ENCODE peak calls at places on chromosomes 3 and 15, in eight cellular contexts. S is WTC11; Z is EL; R is activated T-helper 9 cell treated with anti-CD3 and anti-CD28 coated beads, Interleukin-2, amount 50 U/mL, for 16 hours; K is activated naive CD4-positive, alpha-beta T cell; Y is NCI-H345; B is thyroid gland; W is GM03348. I is an unnamed sample.

GRCh38 chr3:189103208-189103607 is 68.6 kb upstream of the TPRG1 start:
- DNase-seq in S (no peak), Z (peak), R (no peak), K (no peak), Y (no peak), B (no peak), W (no peak), I (no peak)

GRCh38 chr15:59309405-59309804 is 63.3 kb downstream of the MYO1E start:
- DNase-seq in S (no peak), Z (no peak), R (no peak), K (no peak), Y (no peak), B (no peak), W (no peak), I (no peak)

GRCh38 chr15:89167267-89168176 is 53.9 kb downstream of the RLBP1 start:
- DNase-seq in S (no peak), Z (peak), R (peak), K (no peak), Y (no peak), B (peak), W (peak), I (no peak)

GRCh38 chr3:141104151-141104741 is 53.1 kb downstream of the SPSB4 start:
- DNase-seq in S (no peak), Z (no peak), R (no peak), K (no peak), Y (no peak), B (no peak), W (no peak), I (no peak)

GRCh38 chr3:59212128-59212764 is 162.4 kb upstream of the CFAP20DC start:
- DNase-seq in S (no peak), Z (peak), R (no peak), K (no peak), Y (peak), B (no peak), W (peak), I (no peak)

GRCh38 chr3:46127503-46127902 is 80.6 kb downstream of the CCR1 start:
- DNase-seq in S (no peak), Z (peak), R (no peak), K (no peak), Y (no peak), B (no peak), W (peak), I (no peak)

GRCh38 chr3:9795212-9795611 is 2.3 kb downstream of the ARPC4 start:
- DNase-seq in S (no peak), Z (no peak), R (no peak), K (no peak), Y (no peak), B (no peak), W (no peak), I (no peak)

GRCh38 chr15:29913528-29914135 is 91.4 kb upstream of the TJP1 start:
- DNase-seq in S (no peak), Z (peak), R (no peak), K (no peak), Y (no peak), B (no peak), W (peak), I (no peak)

GRCh38 chr3:79019137-79019923 is 748.5 kb downstream of the ROBO1 start:
- DNase-seq in S (peak), Z (peak), R (no peak), K (no peak), Y (peak), B (peak), W (peak), I (peak)

GRCh38 chr3:155329513-155330048 is 36.1 kb upstream of the STRIT1 start:
- DNase-seq in S (no peak), Z (no peak), R (no peak), K (no peak), Y (no peak), B (no peak), W (no peak), I (no peak)

GRCh38 chr15:51757463-51757862 is 6.1 kb downstream of the TMOD2 start:
- DNase-seq in S (no peak), Z (no peak), R (no peak), K (no peak), Y (no peak), B (no peak), W (no peak), I (no peak)

GRCh38 chr3:139534444-139534812 is 5.1 kb downstream of the RBP1 start:
- DNase-seq in S (no peak), Z (peak), R (no peak), K (no peak), Y (peak), B (peak), W (peak), I (no peak)

GRCh38 chr3:171862993-171863521 is 19.9 kb downstream of the TMEM212 start:
- DNase-seq in S (no peak), Z (peak), R (no peak), K (no peak), Y (no peak), B (no peak), W (no peak), I (no peak)

GRCh38 chr3:36918050-36918449 is 26.8 kb downstream of the TRANK1 start:
- DNase-seq in S (no peak), Z (no peak), R (no peak), K (no peak), Y (no peak), B (no peak), W (no peak), I (no peak)

GRCh38 chr3:13004376-13004775 is 68.9 kb downstream of the IQSEC1 start:
- DNase-seq in S (no peak), Z (no peak), R (no peak), K (no peak), Y (no peak), B (no peak), W (no peak), I (no peak)

GRCh38 chr3:66582721-66583141 is 81.9 kb upstream of the LRIG1 start:
- DNase-seq in S (no peak), Z (peak), R (peak), K (no peak), Y (no peak), B (peak), W (peak), I (no peak)

GRCh38 chr3:85567074-85567676 is 608.4 kb downstream of the CADM2 start:
- DNase-seq in S (peak), Z (no peak), R (no peak), K (no peak), Y (peak), B (peak), W (peak), I (peak)

GRCh38 chr15:25869696-25870095 is 6.6 kb upstream of the ATP10A start:
- DNase-seq in S (no peak), Z (no peak), R (no peak), K (no peak), Y (no peak), B (no peak), W (no peak), I (no peak)

GRCh38 chr15:75229191-75230015 is 27.7 kb downstream of the C15orf39 start:
- DNase-seq in S (no peak), Z (no peak), R (no peak), K (no peak), Y (no peak), B (no peak), W (peak), I (peak)

GRCh38 chr3:189630667-189631372 is 369 bp upstream of the TP63 start:
- DNase-seq in S (no peak), Z (no peak), R (no peak), K (no peak), Y (no peak), B (no peak), W (no peak), I (no peak)

GRCh38 chr3:182325213-182325941 is 467.9 kb upstream of the ATP11B start:
- DNase-seq in S (no peak), Z (no peak), R (no peak), K (no peak), Y (no peak), B (no peak), W (no peak), I (no peak)

GRCh38 chr15:79088426-79089205 is 2.0 kb downstream of the RASGRF1 start:
- DNase-seq in S (no peak), Z (no peak), R (no peak), K (no peak), Y (no peak), B (no peak), W (no peak), I (no peak)

GRCh38 chr3:71930056-71930991 is 145.4 kb upstream of the PROK2 start:
- DNase-seq in S (peak), Z (peak), R (no peak), K (no peak), Y (no peak), B (no peak), W (peak), I (no peak)

GRCh38 chr3:151228291-151229125 is 25.5 kb upstream of the GPR171 start:
- DNase-seq in S (no peak), Z (peak), R (no peak), K (no peak), Y (no peak), B (peak), W (peak), I (no peak)

GRCh38 chr15:25469377-25469776 is 30.6 kb upstream of the UBE3A start:
- DNase-seq in S (no peak), Z (peak), R (no peak), K (no peak), Y (no peak), B (peak), W (no peak), I (no peak)

GRCh38 chr15:55552926-55553325 is 35.2 kb downstream of the PYGO1 start:
- DNase-seq in S (peak), Z (peak), R (no peak), K (no peak), Y (no peak), B (peak), W (peak), I (peak)

GRCh38 chr3:9074079-9074478 is 110.8 kb upstream of the RAD18 start:
- DNase-seq in S (no peak), Z (peak), R (no peak), K (no peak), Y (no peak), B (no peak), W (peak), I (no peak)

I was measured in glutamatergic neuron.